ENCODE peak calls at places on chromosomes 5 and 9, in six cellular contexts. One of them, this sample, is unnamed.

GRCh38 chr9:89021154-89021803 is 30.0 kb downstream of the S1PR3 start:
- DNase-seq in PC-9: peak; percentile 85
- DNase-seq in fibroblast of lung: peak; percentile 88
- DNase-seq in IMR-90: peak; percentile 94
- DNase-seq in H9: no peak
- DNase-seq in endothelial cell of umbilical vein: peak; percentile 18
- DNase-seq in this sample: no peak

GRCh38 chr9:101400120-101400519 is 1.5 kb downstream of the ZNF189 start:
- DNase-seq in PC-9: no peak
- DNase-seq in IMR-90: no peak
- DNase-seq in endothelial cell of umbilical vein: peak; percentile 85
- DNase-seq in H9: no peak
- DNase-seq in fibroblast of lung: no peak
- DNase-seq in this sample: no peak

GRCh38 chr5:1547655-1548054 is 23.9 kb upstream of the LPCAT1 start:
- DNase-seq in fibroblast of lung: no peak
- DNase-seq in endothelial cell of umbilical vein: no peak
- DNase-seq in PC-9: no peak
- DNase-seq in IMR-90: no peak
- DNase-seq in H9: no peak
- DNase-seq in this sample: no peak

GRCh38 chr9:23769307-23769935 is 56.6 kb downstream of the ELAVL2 start:
- DNase-seq in fibroblast of lung: no peak
- DNase-seq in IMR-90: peak; percentile 6
- DNase-seq in H9: no peak
- DNase-seq in endothelial cell of umbilical vein: no peak
- DNase-seq in PC-9: peak; percentile 68
- DNase-seq in this sample: no peak

GRCh38 chr5:169547508-169547907 is 36.1 kb upstream of the SPDL1 start:
- DNase-seq in H9: no peak
- DNase-seq in IMR-90: peak; percentile 7
- DNase-seq in endothelial cell of umbilical vein: no peak
- DNase-seq in fibroblast of lung: peak; percentile 12
- DNase-seq in PC-9: no peak
- DNase-seq in this sample: no peak

GRCh38 chr5:59587489-59588337 is 305.8 kb downstream of the PDE4D start:
- DNase-seq in H9: peak; percentile 91
- DNase-seq in fibroblast of lung: peak; percentile 82
- DNase-seq in IMR-90: peak; percentile 52
- DNase-seq in PC-9: no peak
- DNase-seq in endothelial cell of umbilical vein: peak; percentile 55
- DNase-seq in this sample: no peak

GRCh38 chr5:17670353-17670752 is 36.1 kb downstream of the TAF11L14 start:
- DNase-seq in IMR-90: no peak
- DNase-seq in fibroblast of lung: no peak
- DNase-seq in PC-9: no peak
- DNase-seq in endothelial cell of umbilical vein: no peak
- DNase-seq in H9: peak; percentile 31
- DNase-seq in this sample: no peak

GRCh38 chr9:106075991-106076390 is 381.6 kb downstream of the TMEM38B start:
- DNase-seq in PC-9: no peak
- DNase-seq in fibroblast of lung: peak; percentile 84
- DNase-seq in endothelial cell of umbilical vein: no peak
- DNase-seq in IMR-90: peak; percentile 4
- DNase-seq in H9: no peak
- DNase-seq in this sample: no peak

GRCh38 chr5:142540774-142541466 is 145.0 kb downstream of the FGF1 start:
- DNase-seq in endothelial cell of umbilical vein: no peak
- DNase-seq in fibroblast of lung: peak; percentile 84
- DNase-seq in PC-9: no peak
- DNase-seq in H9: no peak
- DNase-seq in IMR-90: peak; percentile 74
- DNase-seq in this sample: no peak

GRCh38 chr9:105418588-105419108 is 29.2 kb upstream of the FSD1L start:
- DNase-seq in fibroblast of lung: no peak
- DNase-seq in H9: no peak
- DNase-seq in endothelial cell of umbilical vein: no peak
- DNase-seq in IMR-90: no peak
- DNase-seq in PC-9: no peak
- DNase-seq in this sample: no peak

GRCh38 chr5:154165886-154166285 is 24.6 kb upstream of the GALNT10 start:
- DNase-seq in fibroblast of lung: no peak
- DNase-seq in IMR-90: no peak
- DNase-seq in PC-9: no peak
- DNase-seq in endothelial cell of umbilical vein: no peak
- DNase-seq in H9: peak; percentile 46
- DNase-seq in this sample: peak; percentile 24

GRCh38 chr9:111316796-111317195 is 13.2 kb downstream of the OR2K2 start:
- DNase-seq in endothelial cell of umbilical vein: no peak
- DNase-seq in IMR-90: peak; percentile 15
- DNase-seq in fibroblast of lung: peak; percentile 6
- DNase-seq in H9: no peak
- DNase-seq in PC-9: no peak
- DNase-seq in this sample: no peak

GRCh38 chr5:157431544-157432200 is 28.3 kb upstream of the NIPAL4 start:
- DNase-seq in endothelial cell of umbilical vein: peak; percentile 64
- DNase-seq in fibroblast of lung: peak; percentile 73
- DNase-seq in PC-9: no peak
- DNase-seq in IMR-90: peak; percentile 69
- DNase-seq in H9: no peak
- DNase-seq in this sample: peak; percentile 80

GRCh38 chr5:180113660-180114303 is 42.2 kb upstream of the RNF130 start:
- DNase-seq in H9: no peak
- DNase-seq in PC-9: peak; percentile 16
- DNase-seq in IMR-90: no peak
- DNase-seq in fibroblast of lung: no peak
- DNase-seq in endothelial cell of umbilical vein: no peak
- DNase-seq in this sample: no peak

GRCh38 chr5:155293605-155294178 is 280.1 kb downstream of the KIF4B start:
- DNase-seq in H9: no peak
- DNase-seq in IMR-90: no peak
- DNase-seq in endothelial cell of umbilical vein: no peak
- DNase-seq in PC-9: no peak
- DNase-seq in fibroblast of lung: no peak
- DNase-seq in this sample: no peak

GRCh38 chr9:137320555-137321384 is 18.7 kb upstream of the NRARP start:
- DNase-seq in fibroblast of lung: no peak
- DNase-seq in IMR-90: no peak
- DNase-seq in endothelial cell of umbilical vein: peak; percentile 92
- DNase-seq in PC-9: no peak
- DNase-seq in H9: peak; percentile 58
- DNase-seq in this sample: peak; percentile 74

GRCh38 chr5:116575635-116576042 is 1.0 kb upstream of the SEMA6A start:
- DNase-seq in endothelial cell of umbilical vein: peak; percentile 48
- DNase-seq in IMR-90: no peak
- DNase-seq in PC-9: no peak
- DNase-seq in fibroblast of lung: no peak
- DNase-seq in H9: peak; percentile 64
- DNase-seq in this sample: peak; percentile 43

GRCh38 chr9:8736805-8737204 is 937.2 kb upstream of the DMAC1 start:
- DNase-seq in endothelial cell of umbilical vein: no peak
- DNase-seq in IMR-90: no peak
- DNase-seq in fibroblast of lung: no peak
- DNase-seq in PC-9: no peak
- DNase-seq in H9: no peak
- DNase-seq in this sample: no peak

GRCh38 chr9:75054373-75055001 is 26.4 kb upstream of the CARNMT1 start:
- DNase-seq in PC-9: no peak
- DNase-seq in endothelial cell of umbilical vein: no peak
- DNase-seq in IMR-90: peak; percentile 25
- DNase-seq in fibroblast of lung: peak; percentile 7
- DNase-seq in H9: no peak
- DNase-seq in this sample: no peak

GRCh38 chr5:131795879-131796792 is 681 bp downstream of the FNIP1 start:
- DNase-seq in IMR-90: peak; percentile 51
- DNase-seq in endothelial cell of umbilical vein: peak; percentile 65
- DNase-seq in H9: peak; percentile 46
- DNase-seq in PC-9: no peak
- DNase-seq in fibroblast of lung: peak; percentile 50
- DNase-seq in this sample: peak; percentile 72

GRCh38 chr9:109035684-109036423 is 22.6 kb upstream of the CTNNAL1 start:
- DNase-seq in H9: no peak
- DNase-seq in PC-9: peak; percentile 99
- DNase-seq in endothelial cell of umbilical vein: peak; percentile 94
- DNase-seq in IMR-90: peak; percentile 85
- DNase-seq in fibroblast of lung: peak; percentile 78
- DNase-seq in this sample: no peak

GRCh38 chr5:53543401-53543800 is 17.0 kb upstream of the NDUFS4 start:
- DNase-seq in PC-9: no peak
- DNase-seq in H9: no peak
- DNase-seq in fibroblast of lung: peak; percentile 3
- DNase-seq in endothelial cell of umbilical vein: no peak
- DNase-seq in IMR-90: peak; percentile 66
- DNase-seq in this sample: no peak

GRCh38 chr5:154977409-154977808 is 36.1 kb upstream of the KIF4B start:
- DNase-seq in H9: no peak
- DNase-seq in IMR-90: peak; percentile 47
- DNase-seq in PC-9: no peak
- DNase-seq in fibroblast of lung: peak; percentile 13
- DNase-seq in endothelial cell of umbilical vein: no peak
- DNase-seq in this sample: no peak

GRCh38 chr5:72183231-72183630 is 76.0 kb downstream of the MAP1B start:
- DNase-seq in PC-9: no peak
- DNase-seq in fibroblast of lung: no peak
- DNase-seq in endothelial cell of umbilical vein: no peak
- DNase-seq in IMR-90: no peak
- DNase-seq in H9: no peak
- DNase-seq in this sample: no peak

GRCh38 chr9:17171309-17172094 is 36.7 kb downstream of the CNTLN start:
- DNase-seq in IMR-90: no peak
- DNase-seq in fibroblast of lung: no peak
- DNase-seq in PC-9: no peak
- DNase-seq in H9: no peak
- DNase-seq in endothelial cell of umbilical vein: no peak
- DNase-seq in this sample: no peak

GRCh38 chr9:126474201-126474765 is 139.4 kb upstream of the LMX1B start:
- DNase-seq in PC-9: no peak
- DNase-seq in endothelial cell of umbilical vein: peak; percentile 60
- DNase-seq in H9: no peak
- DNase-seq in IMR-90: peak; percentile 56
- DNase-seq in fibroblast of lung: peak; percentile 14
- DNase-seq in this sample: no peak

GRCh38 chr5:177089146-177089545 is 2.4 kb downstream of the FGFR4 start:
- DNase-seq in H9: no peak
- DNase-seq in fibroblast of lung: peak; percentile 46
- DNase-seq in IMR-90: no peak
- DNase-seq in PC-9: no peak
- DNase-seq in endothelial cell of umbilical vein: no peak
- DNase-seq in this sample: no peak

GRCh38 chr9:21994526-21994995 is at the start of gene CDKN2B-AS1:
- DNase-seq in fibroblast of lung: peak; percentile 58
- DNase-seq in IMR-90: peak; percentile 76
- DNase-seq in H9: peak; percentile 62
- DNase-seq in endothelial cell of umbilical vein: peak; percentile 74
- DNase-seq in PC-9: peak; percentile 66
- DNase-seq in this sample: peak; percentile 95

GRCh38 chr5:121182788-121183490 is 668.7 kb upstream of the FTMT start:
- DNase-seq in H9: no peak
- DNase-seq in endothelial cell of umbilical vein: peak; percentile 62
- DNase-seq in PC-9: no peak
- DNase-seq in IMR-90: peak; percentile 0
- DNase-seq in fibroblast of lung: peak; percentile 8
- DNase-seq in this sample: no peak

GRCh38 chr5:5126444-5126843 is 13.7 kb upstream of the ADAMTS16 start:
- DNase-seq in IMR-90: no peak
- DNase-seq in endothelial cell of umbilical vein: no peak
- DNase-seq in PC-9: peak; percentile 83
- DNase-seq in H9: no peak
- DNase-seq in fibroblast of lung: peak; percentile 7
- DNase-seq in this sample: no peak

GRCh38 chr9:105994970-105995369 is 300.6 kb downstream of the TMEM38B start:
- DNase-seq in IMR-90: no peak
- DNase-seq in fibroblast of lung: no peak
- DNase-seq in H9: no peak
- DNase-seq in PC-9: no peak
- DNase-seq in endothelial cell of umbilical vein: no peak
- DNase-seq in this sample: no peak

GRCh38 chr5:55633574-55634203 is 78.4 kb downstream of the SLC38A9 start:
- DNase-seq in IMR-90: peak; percentile 55
- DNase-seq in endothelial cell of umbilical vein: no peak
- DNase-seq in fibroblast of lung: no peak
- DNase-seq in PC-9: peak; percentile 67
- DNase-seq in H9: no peak
- DNase-seq in this sample: no peak
- H3K4me1 ChIP-seq in IMR-90: peaks cover 8% of the 10 kb centered on the region
- H3K4me1 ChIP-seq in endothelial cell of umbilical vein: no peaks in the 10 kb centered on the region
- H3K4me1 ChIP-seq in fibroblast of lung: peaks cover 27% of the 10 kb centered on the region
- H3K4me1 ChIP-seq in PC-9: peaks cover 16% of the 10 kb centered on the region
- H3K4me1 ChIP-seq in H9: peaks cover 3% of the 10 kb centered on the region
- H3K4me1 ChIP-seq in this sample: no peaks in the 10 kb centered on the region

DNA sequence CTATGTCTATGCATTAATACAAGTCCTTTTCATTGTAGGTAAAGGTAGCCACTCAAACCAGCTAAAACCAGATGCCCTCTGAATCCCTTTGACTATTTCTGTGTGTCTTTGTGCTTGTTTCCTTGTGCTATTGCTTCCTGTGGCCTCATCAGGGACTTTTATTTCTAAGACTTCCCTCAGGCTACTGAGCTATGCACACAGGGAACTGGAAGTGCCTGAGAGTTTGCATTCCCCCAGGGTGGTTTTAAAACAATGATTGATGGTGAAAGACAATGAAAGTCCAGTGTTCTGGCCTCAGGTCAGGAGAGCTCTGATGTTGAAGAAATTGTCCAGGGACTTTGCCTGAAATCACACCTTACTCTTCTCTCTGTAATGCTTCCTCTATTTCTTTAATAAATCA is 158.0 kb upstream of the NREP start:
- DNase-seq in endothelial cell of umbilical vein: no peak
- DNase-seq in H9: no peak
- DNase-seq in fibroblast of lung: no peak
- DNase-seq in IMR-90: no peak
- DNase-seq in PC-9: no peak
- DNase-seq in this sample: no peak
- H2AFZ ChIP-seq in endothelial cell of umbilical vein: no peak overlapping the region
- H2AFZ ChIP-seq in H9: no peak overlapping the region
- H2AFZ ChIP-seq in fibroblast of lung: no peak overlapping the region
- H2AFZ ChIP-seq in IMR-90: no peak overlapping the region
- H2AFZ ChIP-seq in PC-9: no peak overlapping the region
- H2AFZ ChIP-seq in this sample: no peak overlapping the region

GRCh38 chr9:127536499-127536898 is 75.6 kb upstream of the STXBP1 start:
- DNase-seq in H9: no peak
- DNase-seq in IMR-90: no peak
- DNase-seq in fibroblast of lung: no peak
- DNase-seq in endothelial cell of umbilical vein: no peak
- DNase-seq in PC-9: no peak
- DNase-seq in this sample: no peak
- H3K4me1 ChIP-seq in H9: peaks cover 2% of the 10 kb centered on the region
- H3K4me1 ChIP-seq in IMR-90: peaks cover 69% of the 10 kb centered on the region
- H3K4me1 ChIP-seq in fibroblast of lung: peaks cover 63% of the 10 kb centered on the region
- H3K4me1 ChIP-seq in endothelial cell of umbilical vein: peaks cover 20% of the 10 kb centered on the region
- H3K4me1 ChIP-seq in PC-9: peaks cover 12% of the 10 kb centered on the region
- H3K4me1 ChIP-seq in this sample: no peaks in the 10 kb centered on the region

DNA sequence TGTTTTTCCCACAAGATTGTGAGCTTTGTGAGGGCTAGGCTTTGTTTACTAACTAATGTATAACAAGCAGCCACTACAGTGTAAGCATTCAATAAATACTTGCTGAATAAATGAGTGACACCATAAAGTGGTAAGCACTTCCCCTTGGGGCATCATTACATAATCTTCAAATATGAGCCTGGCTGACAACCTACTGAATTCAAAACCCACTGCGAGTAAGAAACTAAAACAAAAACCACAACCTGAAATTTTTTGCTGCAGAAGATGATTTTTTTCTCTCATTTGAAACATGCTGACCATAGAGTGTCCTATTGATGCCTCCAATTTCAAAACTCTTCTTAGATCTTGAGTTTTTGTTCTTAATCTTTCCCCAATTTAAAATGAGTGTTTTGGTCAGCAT is 331.3 kb upstream of the CCNG1 start:
- DNase-seq in PC-9: no peak
- DNase-seq in IMR-90: no peak
- DNase-seq in fibroblast of lung: no peak
- DNase-seq in endothelial cell of umbilical vein: no peak
- DNase-seq in H9: no peak
- DNase-seq in this sample: no peak
- H2AFZ ChIP-seq in PC-9: no peak overlapping the region
- H2AFZ ChIP-seq in IMR-90: no peak overlapping the region
- H2AFZ ChIP-seq in fibroblast of lung: no peak overlapping the region
- H2AFZ ChIP-seq in endothelial cell of umbilical vein: no peak overlapping the region
- H2AFZ ChIP-seq in H9: no peak overlapping the region
- H2AFZ ChIP-seq in this sample: no peak overlapping the region

This sample was measured in Karpas-422.